ENCODE peak calls at places on chromosomes 4 and X, in eight cellular contexts. One of them, this sample, is unnamed.

GRCh38 chr4:3384771-3385701 is 56.7 kb upstream of the HGFAC start:
- DNase-seq in HEK293T: no peak
- DNase-seq in NCI-H1436: no peak
- DNase-seq in NCI-H2029: no peak
- DNase-seq in HCEC 1CT: no peak
- DNase-seq in tibial artery: peak; percentile 57
- DNase-seq in stimulated activated naive CD4-positive, alpha-beta T cell: no peak
- DNase-seq in stomach: no peak
- DNase-seq in this sample: no peak

GRCh38 chrX:107672955-107673378 is 44.7 kb downstream of the PRPS1 start:
- DNase-seq in tibial artery: peak; percentile 77
- DNase-seq in stimulated activated naive CD4-positive, alpha-beta T cell: peak; percentile 78
- DNase-seq in stomach: peak; percentile 77
- DNase-seq in HCEC 1CT: peak; percentile 78
- DNase-seq in NCI-H2029: peak; percentile 42
- DNase-seq in HEK293T: peak; percentile 82
- DNase-seq in NCI-H1436: peak; percentile 71
- DNase-seq in this sample: peak; percentile 63

GRCh38 chr4:23921447-23921845 is 31.6 kb upstream of the PPARGC1A start:
- DNase-seq in stomach: no peak
- DNase-seq in HCEC 1CT: no peak
- DNase-seq in stimulated activated naive CD4-positive, alpha-beta T cell: no peak
- DNase-seq in NCI-H1436: no peak
- DNase-seq in HEK293T: no peak
- DNase-seq in tibial artery: no peak
- DNase-seq in NCI-H2029: no peak
- DNase-seq in this sample: no peak

GRCh38 chr4:84952776-84953175 is 13.7 kb downstream of the WDFY3 start:
- DNase-seq in NCI-H1436: no peak
- DNase-seq in tibial artery: no peak
- DNase-seq in stimulated activated naive CD4-positive, alpha-beta T cell: no peak
- DNase-seq in NCI-H2029: no peak
- DNase-seq in HEK293T: no peak
- DNase-seq in stomach: no peak
- DNase-seq in HCEC 1CT: no peak
- DNase-seq in this sample: no peak

GRCh38 chrX:31228415-31228832 is 156.6 kb upstream of the FTHL17 start:
- DNase-seq in NCI-H1436: no peak
- DNase-seq in HEK293T: no peak
- DNase-seq in NCI-H2029: no peak
- DNase-seq in stimulated activated naive CD4-positive, alpha-beta T cell: no peak
- DNase-seq in stomach: no peak
- DNase-seq in HCEC 1CT: peak; percentile 47
- DNase-seq in tibial artery: peak; percentile 24
- DNase-seq in this sample: no peak

GRCh38 chrX:32571579-32571978 is 639.8 kb downstream of the DMD start:
- DNase-seq in stimulated activated naive CD4-positive, alpha-beta T cell: no peak
- DNase-seq in stomach: no peak
- DNase-seq in tibial artery: no peak
- DNase-seq in HCEC 1CT: no peak
- DNase-seq in HEK293T: no peak
- DNase-seq in NCI-H1436: no peak
- DNase-seq in NCI-H2029: no peak
- DNase-seq in this sample: no peak

GRCh38 chrX:45006002-45006800 is 133.2 kb downstream of the KDM6A start:
- DNase-seq in HCEC 1CT: peak; percentile 5
- DNase-seq in NCI-H1436: no peak
- DNase-seq in tibial artery: no peak
- DNase-seq in stimulated activated naive CD4-positive, alpha-beta T cell: no peak
- DNase-seq in HEK293T: no peak
- DNase-seq in NCI-H2029: no peak
- DNase-seq in stomach: no peak
- DNase-seq in this sample: no peak

GRCh38 chrX:4764888-4765287 is 1051.4 kb upstream of the PRKX start:
- DNase-seq in stimulated activated naive CD4-positive, alpha-beta T cell: no peak
- DNase-seq in NCI-H2029: no peak
- DNase-seq in HCEC 1CT: no peak
- DNase-seq in stomach: no peak
- DNase-seq in tibial artery: no peak
- DNase-seq in HEK293T: no peak
- DNase-seq in NCI-H1436: no peak
- DNase-seq in this sample: peak; percentile 42

GRCh38 chr4:145044341-145044740 is 53.7 kb downstream of the ANAPC10 start:
- DNase-seq in HEK293T: no peak
- DNase-seq in stimulated activated naive CD4-positive, alpha-beta T cell: no peak
- DNase-seq in HCEC 1CT: peak; percentile 15
- DNase-seq in NCI-H1436: no peak
- DNase-seq in tibial artery: no peak
- DNase-seq in NCI-H2029: no peak
- DNase-seq in stomach: no peak
- DNase-seq in this sample: no peak

GRCh38 chr4:186554485-186554884 is 882 bp downstream of the MTNR1A start:
- DNase-seq in stomach: peak; percentile 36
- DNase-seq in tibial artery: no peak
- DNase-seq in HCEC 1CT: peak; percentile 5
- DNase-seq in NCI-H1436: no peak
- DNase-seq in HEK293T: peak; percentile 19
- DNase-seq in stimulated activated naive CD4-positive, alpha-beta T cell: no peak
- DNase-seq in NCI-H2029: peak; percentile 67
- DNase-seq in this sample: peak; percentile 68